ENCODE peak calls at places on chromosomes 5 and 9, in ten cellular contexts. W, R, M, T, A, H, I, Y, S and Z are unnamed samples.

GRCh38 chr9:93911871-93912554 is 43.1 kb downstream of the BARX1 start:
- DNase-seq in W (peak; percentile 71), R (no peak), M (no peak), T (no peak), A (no peak), H (no peak), I (no peak), Y (peak; percentile 55), S (no peak), Z (no peak)

GRCh38 chr9:94772128-94772527 is 45.6 kb downstream of the AOPEP start:
- DNase-seq in W (no peak), R (no peak), M (no peak), T (no peak), A (no peak), H (no peak), I (no peak), Y (no peak), S (no peak), Z (no peak)

GRCh38 chr5:121940741-121941140 is 21.0 kb upstream of the SRFBP1 start:
- DNase-seq in W (no peak), R (no peak), M (no peak), T (no peak), A (no peak), H (no peak), I (no peak), Y (no peak), S (no peak), Z (no peak)

GRCh38 chr5:54693936-54694510 is 176.5 kb downstream of the SNX18 start:
- DNase-seq in W (no peak), R (no peak), M (no peak), T (no peak), A (peak; percentile 80), H (no peak), I (no peak), Y (no peak), S (no peak), Z (no peak)

GRCh38 chr5:167696558-167697314 is 594.7 kb upstream of the WWC1 start:
- DNase-seq in W (no peak), R (no peak), M (no peak), T (no peak), A (no peak), H (no peak), I (no peak), Y (peak; percentile 23), S (no peak), Z (no peak)

GRCh38 chr9:33498387-33498786 is 24.7 kb upstream of the NOL6 start:
- DNase-seq in W (no peak), R (no peak), M (peak; percentile 14), T (no peak), A (no peak), H (no peak), I (no peak), Y (no peak), S (no peak), Z (peak; percentile 36)

GRCh38 chr5:168879929-168880328 is 300.8 kb upstream of the PANK3 start:
- DNase-seq in W (no peak), R (no peak), M (peak; percentile 85), T (no peak), A (no peak), H (no peak), I (no peak), Y (no peak), S (no peak), Z (no peak)

GRCh38 chr5:110333384-110333783 is 393.1 kb downstream of the TMEM232 start:
- DNase-seq in W (peak; percentile 49), R (no peak), M (no peak), T (peak; percentile 13), A (no peak), H (no peak), I (no peak), Y (peak; percentile 31), S (no peak), Z (no peak)

GRCh38 chr5:67156976-67157583 is 39.5 kb downstream of the CD180 start:
- DNase-seq in W (peak; percentile 52), R (no peak), M (peak; percentile 70), T (peak; percentile 46), A (no peak), H (no peak), I (peak; percentile 31), Y (peak; percentile 24), S (no peak), Z (peak; percentile 46)

GRCh38 chr5:55985181-55985580 is 9.6 kb downstream of the IL6ST start:
- DNase-seq in W (no peak), R (no peak), M (no peak), T (no peak), A (no peak), H (no peak), I (no peak), Y (no peak), S (no peak), Z (no peak)

GRCh38 chr5:26700759-26701384 is 337.5 kb downstream of the CDH9 start:
- DNase-seq in W (peak; percentile 59), R (no peak), M (no peak), T (peak; percentile 53), A (peak; percentile 86), H (no peak), I (no peak), Y (peak; percentile 2), S (no peak), Z (peak; percentile 72)

GRCh38 chr9:133487331-133487725 is 8.4 kb upstream of the SLC2A6 start:
- DNase-seq in W (no peak), R (no peak), M (no peak), T (no peak), A (no peak), H (no peak), I (no peak), Y (no peak), S (no peak), Z (no peak)

GRCh38 chr5:160604484-160604883 is 182.8 kb downstream of the PTTG1 start:
- DNase-seq in W (no peak), R (no peak), M (no peak), T (no peak), A (no peak), H (no peak), I (no peak), Y (no peak), S (no peak), Z (no peak)

GRCh38 chr9:136438909-136439549 is 616 bp downstream of the INPP5E start:
- DNase-seq in W (peak; percentile 75), R (peak; percentile 14), M (peak; percentile 28), T (peak; percentile 46), A (no peak), H (no peak), I (peak; percentile 74), Y (peak; percentile 31), S (peak; percentile 27), Z (peak; percentile 42)

GRCh38 chr9:79573697-79573976 is 1.9 kb downstream of the TLE4 start:
- DNase-seq in W (no peak), R (no peak), M (no peak), T (no peak), A (no peak), H (no peak), I (no peak), Y (no peak), S (no peak), Z (peak; percentile 25)

GRCh38 chr5:16596541-16596940 is 20.3 kb downstream of the RETREG1 start:
- DNase-seq in W (no peak), R (no peak), M (no peak), T (no peak), A (no peak), H (no peak), I (peak; percentile 41), Y (peak; percentile 73), S (no peak), Z (no peak)

GRCh38 chr5:179122411-179123108 is 62.4 kb downstream of the ZNF354C start:
- DNase-seq in W (no peak), R (no peak), M (no peak), T (no peak), A (no peak), H (peak; percentile 13), I (no peak), Y (no peak), S (no peak), Z (no peak)

GRCh38 chr5:39159986-39160490 is 59.3 kb downstream of the FYB1 start:
- DNase-seq in W (no peak), R (no peak), M (no peak), T (no peak), A (no peak), H (no peak), I (no peak), Y (no peak), S (no peak), Z (no peak)

GRCh38 chr9:104987743-104988142 is 59.8 kb upstream of the ABCA1 start:
- DNase-seq in W (no peak), R (no peak), M (no peak), T (no peak), A (no peak), H (no peak), I (no peak), Y (no peak), S (no peak), Z (no peak)

GRCh38 chr5:90590-91547 is 1.1 kb upstream of the PLEKHG4B start:
- DNase-seq in W (no peak), R (no peak), M (peak; percentile 5), T (no peak), A (no peak), H (no peak), I (no peak), Y (peak; percentile 27), S (no peak), Z (no peak)

GRCh38 chr9:89755835-89756234 is 151.0 kb downstream of the GADD45G start:
- DNase-seq in W (no peak), R (no peak), M (peak; percentile 20), T (no peak), A (peak; percentile 39), H (no peak), I (no peak), Y (no peak), S (no peak), Z (no peak)

GRCh38 chr9:119234636-119235035 is 134.6 kb downstream of the BRINP1 start:
- DNase-seq in W (no peak), R (no peak), M (no peak), T (no peak), A (no peak), H (no peak), I (no peak), Y (no peak), S (no peak), Z (no peak)

GRCh38 chr5:164355267-164355830 is 849.9 kb downstream of the MAT2B start:
- DNase-seq in W (no peak), R (no peak), M (peak; percentile 16), T (peak; percentile 27), A (no peak), H (no peak), I (no peak), Y (no peak), S (no peak), Z (no peak)

GRCh38 chr5:36242534-36243144 is 914 bp upstream of the NADK2 start:
- DNase-seq in W (peak; percentile 7), R (no peak), M (no peak), T (peak; percentile 7), A (no peak), H (no peak), I (no peak), Y (no peak), S (no peak), Z (no peak)

GRCh38 chr5:180201051-180201987 is 7.7 kb downstream of the RASGEF1C start:
- DNase-seq in W (peak; percentile 85), R (no peak), M (peak; percentile 63), T (peak; percentile 73), A (no peak), H (no peak), I (no peak), Y (peak; percentile 75), S (no peak), Z (peak; percentile 38)

GRCh38 chr5:72065751-72066255 is 41.5 kb upstream of the MAP1B start:
- DNase-seq in W (peak; percentile 80), R (no peak), M (no peak), T (peak; percentile 20), A (no peak), H (no peak), I (peak; percentile 25), Y (peak; percentile 96), S (no peak), Z (no peak)

GRCh38 chr5:42514759-42515158 is 91.5 kb downstream of the GHR start:
- DNase-seq in W (peak; percentile 27), R (no peak), M (peak; percentile 28), T (no peak), A (no peak), H (no peak), I (no peak), Y (no peak), S (no peak), Z (peak; percentile 7)

GRCh38 chr5:111017731-111018130 is 53.8 kb upstream of the TSLP start:
- DNase-seq in W (no peak), R (no peak), M (no peak), T (no peak), A (no peak), H (no peak), I (peak; percentile 16), Y (no peak), S (no peak), Z (no peak)